ENCODE peak calls at places on chromosomes 4 and X, in four cellular contexts. A is heart right ventricle, G is IMR-90, H is small intestine. U is an unnamed sample. For H3K27me3, the result is how much of the 10 kb centered on the place peaks cover.

GRCh38 chr4:10715696-10716095 is 31.1 kb upstream of the CLNK start:
- DNase-seq in A (no peak), G (peak), H (no peak), U (no peak)

GRCh38 chr4:37837446-37837845 is 11.0 kb downstream of the PGM2 start:
- DNase-seq in A (no peak), G (peak), H (no peak), U (no peak)

GRCh38 chr4:121900132-121900983 is 30.1 kb upstream of the BBS7 start:
- DNase-seq in A (no peak), G (peak), H (peak), U (no peak)

GRCh38 chr4:146132445-146132844 is 43.1 kb upstream of the LSM6 start:
- DNase-seq in A (no peak), G (no peak), H (no peak), U (no peak)

GRCh38 chrX:150298841-150299551 is 64.1 kb upstream of the MAMLD1 start:
- DNase-seq in A (no peak), G (peak), H (no peak), U (no peak)

GRCh38 chrX:50827996-50828395 is 14.0 kb upstream of the SHROOM4 start:
- DNase-seq in A (no peak), G (peak), H (no peak), U (no peak)

GRCh38 chrX:71546879-71547278 is 14.0 kb downstream of the OGT start:
- DNase-seq in A (no peak), G (no peak), H (no peak), U (no peak)

GRCh38 chrX:20315140-20315539 is 48.4 kb upstream of the RPS6KA3 start:
- DNase-seq in A (no peak), G (no peak), H (peak), U (no peak)

GRCh38 chrX:44693255-44693654 is 150.6 kb upstream of the DUSP21 start:
- DNase-seq in A (no peak), G (no peak), H (peak), U (no peak)

GRCh38 chr4:118729287-118730286 is 44.4 kb downstream of the METTL14 start:
- DNase-seq in A (no peak), G (peak), H (no peak), U (no peak)

GRCh38 chr4:73673286-73673685 is 53.0 kb upstream of the RASSF6 start:
- DNase-seq in A (no peak), G (no peak), H (no peak), U (no peak)

GRCh38 chrX:110795645-110796510 is at the start of gene CHRDL1:
- DNase-seq in A (peak), G (no peak), H (no peak), U (no peak)

GRCh38 chrX:31909850-31910547 is 838.2 kb upstream of the FTHL17 start:
- DNase-seq in A (no peak), G (no peak), H (no peak), U (no peak)

GRCh38 chr4:163693211-163693610 is 198.7 kb downstream of the TMA16 start:
- DNase-seq in A (no peak), G (peak), H (no peak), U (no peak)

GRCh38 chr4:185127021-185127925 is 15.8 kb upstream of the SLC25A4 start:
- DNase-seq in A (peak), G (no peak), H (no peak), U (no peak)

GRCh38 chr4:186104895-186105720 is 604 bp downstream of the FAM149A start:
- DNase-seq in A (peak), G (no peak), H (peak), U (no peak)

GRCh38 chr4:38470708-38471262 is 193.2 kb upstream of the KLF3 start:
- DNase-seq in A (no peak), G (no peak), H (no peak), U (no peak)

GRCh38 chr4:47990145-47990544 is 26.3 kb downstream of the CNGA1 start:
- DNase-seq in A (no peak), G (no peak), H (no peak), U (no peak)

GRCh38 chrX:148915474-148915873 is 415.1 kb downstream of the AFF2 start:
- DNase-seq in A (no peak), G (no peak), H (no peak), U (no peak)

GRCh38 chr4:155433636-155434360 is 57.0 kb upstream of the MAP9 start:
- DNase-seq in A (no peak), G (peak), H (no peak), U (no peak)

GRCh38 chr4:92262371-92262770 is 41.4 kb upstream of the GRID2 start:
- DNase-seq in A (no peak), G (no peak), H (no peak), U (no peak)

GRCh38 chr4:113446019-113446418 is 315.5 kb downstream of the CAMK2D start:
- DNase-seq in A (no peak), G (peak), H (no peak), U (no peak)

GRCh38 chrX:133685806-133686205 is 270.5 kb upstream of the GPC4 start:
- DNase-seq in A (peak), G (no peak), H (peak), U (no peak)

GRCh38 chrX:140346711-140347110 is 158.2 kb downstream of the SOX3 start:
- DNase-seq in A (no peak), G (no peak), H (no peak), U (no peak)
- H3K27me3 ChIP-seq in A (under half), G (under half), H (under half), U (under half)

DNA sequence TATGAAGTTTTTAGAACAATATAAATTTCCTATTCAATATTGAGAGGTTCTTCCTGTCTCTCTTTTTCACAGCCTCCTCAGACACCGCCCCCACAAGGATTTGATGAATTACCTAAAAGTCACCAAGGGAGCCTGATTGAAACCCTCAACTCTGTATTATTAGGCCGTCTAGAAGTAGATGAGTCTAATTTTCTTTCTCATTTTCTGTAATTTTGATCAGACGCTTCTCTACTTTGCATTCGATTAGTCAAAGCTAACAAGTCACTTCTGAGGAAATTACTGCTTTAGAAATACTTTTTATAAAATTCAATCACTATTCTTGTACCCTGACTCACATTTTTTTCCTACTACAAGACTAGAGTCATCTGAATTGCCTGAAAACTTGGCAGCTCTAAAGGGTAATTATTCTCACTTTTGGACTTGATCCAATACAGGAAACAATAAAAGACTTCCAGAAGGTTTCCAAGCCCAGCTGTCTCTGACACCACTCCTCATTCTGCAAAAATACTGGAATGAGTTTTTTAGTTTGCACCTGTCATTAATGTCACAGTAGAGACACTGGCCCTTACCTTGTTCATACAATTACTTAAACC is 111.2 kb downstream of the ELOVL6 start:
- DNase-seq in A (no peak), G (peak), H (peak), U (no peak)
- H3K27ac ChIP-seq in A (no peak), G (no peak), H (no peak), U (no peak)

GRCh38 chr4:44447563-44448504 is 775 bp downstream of the KCTD8 start:
- DNase-seq in A (peak), G (no peak), H (no peak), U (no peak)

GRCh38 chr4:44446191-44446590 is 2.4 kb downstream of the KCTD8 start:
- DNase-seq in A (no peak), G (no peak), H (no peak), U (no peak)

GRCh38 chr4:44446801-44447562 is 1.6 kb downstream of the KCTD8 start:
- DNase-seq in A (no peak), G (no peak), H (no peak), U (no peak)

DNA sequence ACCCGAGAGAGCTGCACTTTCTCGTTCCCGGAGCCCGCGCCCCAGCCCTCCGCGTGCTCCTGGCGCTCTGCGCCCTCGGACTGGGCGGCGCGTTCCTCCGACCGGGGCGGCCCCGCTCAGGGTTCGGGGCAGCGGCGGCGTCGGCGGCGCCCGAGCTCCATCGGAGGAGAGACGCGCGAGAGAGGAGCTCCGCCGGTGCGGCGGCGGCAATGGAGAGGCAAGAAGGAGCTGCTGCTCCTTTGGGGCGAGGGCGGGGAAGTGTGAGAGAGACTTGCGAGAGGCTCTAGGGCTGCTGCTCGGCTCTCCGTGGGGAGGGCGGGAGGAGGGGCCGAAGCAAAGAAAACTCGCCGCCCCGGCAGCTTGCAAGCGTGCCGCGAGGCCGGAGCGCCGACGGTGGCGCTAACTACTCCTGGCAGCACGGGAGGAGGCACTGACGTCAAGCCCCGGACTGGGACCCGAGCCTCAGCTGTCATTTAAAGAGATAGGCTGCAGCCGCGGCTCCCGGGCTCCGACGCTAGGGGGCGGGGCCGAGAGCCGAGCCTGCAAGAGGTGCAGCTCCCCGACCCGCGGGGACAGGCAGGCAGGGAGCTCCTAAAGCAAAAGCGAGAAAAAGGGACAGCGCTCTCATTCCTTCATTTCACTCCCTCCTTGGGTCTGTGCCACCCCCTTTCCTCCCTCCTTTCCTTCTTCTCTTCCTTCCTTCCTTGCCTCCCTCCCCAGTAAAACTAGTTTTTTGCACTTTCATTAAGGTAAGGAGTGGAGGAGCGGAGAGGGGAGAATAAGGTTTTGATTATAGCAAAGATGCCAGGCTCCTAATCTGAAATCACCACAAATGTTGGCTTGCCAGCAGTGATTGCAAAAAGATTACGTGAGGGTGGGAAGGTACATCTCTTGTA is at the start of gene KCTD8:
- DNase-seq in A (peak), G (peak), H (peak), U (no peak)
- H3K27me3 ChIP-seq in A (half or more), G (under half), H (under half), U (under half)

DNA sequence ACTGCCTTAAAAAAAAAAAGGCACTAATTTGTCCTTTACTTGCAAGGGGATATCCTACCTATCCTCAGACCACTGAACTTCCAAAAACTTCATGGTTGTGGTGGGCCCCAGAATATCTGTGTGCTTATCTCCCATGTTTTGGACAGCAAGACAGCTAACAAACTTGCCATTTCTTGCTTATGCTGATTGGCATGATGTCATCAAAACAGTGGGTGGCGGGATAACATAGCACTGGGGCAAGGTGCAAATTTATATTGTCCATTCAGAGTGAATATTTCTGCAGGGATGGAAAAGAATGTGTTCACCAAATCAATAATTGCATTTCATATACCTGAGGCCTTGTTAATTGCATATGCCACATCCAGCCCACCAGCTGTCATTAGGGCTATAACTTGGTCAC is 23.5 kb downstream of the HAUS3 start:
- DNase-seq in A (no peak), G (no peak), H (no peak), U (no peak)
- H3K27ac ChIP-seq in A (no peak), G (no peak), H (no peak), U (no peak)

GRCh38 chr4:53941331-53941730 is 123.1 kb downstream of the CHIC2 start:
- DNase-seq in A (no peak), G (no peak), H (no peak), U (no peak)

GRCh38 chr4:53937918-53938317 is 126.5 kb downstream of the CHIC2 start:
- DNase-seq in A (no peak), G (peak), H (no peak), U (no peak)

GRCh38 chr4:53935780-53936179 is 128.6 kb downstream of the CHIC2 start:
- DNase-seq in A (no peak), G (peak), H (no peak), U (no peak)

GRCh38 chr4:53932784-53933183 is 131.6 kb downstream of the CHIC2 start:
- DNase-seq in A (no peak), G (peak), H (no peak), U (no peak)

DNA sequence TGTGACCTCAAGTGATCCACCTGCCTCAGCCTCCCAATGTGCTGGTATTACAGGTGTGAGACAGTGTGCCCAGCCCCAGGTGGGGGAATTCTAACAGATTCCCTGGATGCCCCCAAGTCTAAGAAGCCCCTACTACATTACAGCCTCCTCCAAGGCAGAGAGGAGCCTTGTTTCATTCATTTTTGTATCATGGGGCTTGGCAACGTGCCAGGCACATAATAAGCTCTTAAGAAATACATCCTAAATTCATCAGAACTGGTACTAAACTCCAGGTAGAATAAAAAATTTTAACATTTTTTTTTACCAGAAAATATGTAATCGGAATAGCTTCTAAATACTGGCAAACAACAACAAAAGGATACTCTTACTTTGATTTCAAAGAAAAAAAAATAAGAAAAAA is 127.1 kb downstream of the CHIC2 start:
- DNase-seq in A (no peak), G (no peak), H (no peak), U (no peak)
- H3K27me3 ChIP-seq in A (under half), G (under half), H (under half), U (under half)

DNA sequence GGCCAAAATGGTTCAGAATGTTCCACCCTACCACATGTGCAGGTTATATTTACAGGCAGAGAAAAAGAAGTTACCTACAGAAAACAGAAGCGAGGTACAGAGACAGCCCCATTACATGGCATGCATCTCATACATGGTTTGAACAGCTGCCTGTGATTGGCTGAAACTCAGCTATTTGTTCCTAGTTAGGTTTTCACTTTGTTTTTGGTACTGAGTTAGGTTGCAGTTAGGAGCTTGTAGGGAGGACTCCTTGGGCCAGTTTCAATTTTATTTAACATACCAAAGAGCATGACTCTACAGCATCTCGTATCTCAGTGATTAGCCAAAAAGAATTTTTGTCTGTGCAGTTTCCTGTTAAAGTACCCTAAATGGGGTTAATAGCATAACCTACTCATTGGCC is 392.0 kb downstream of the MAPK10 start:
- DNase-seq in A (no peak), G (peak), H (no peak), U (no peak)
- H3K27ac ChIP-seq in A (no peak), G (no peak), H (no peak), U (no peak)

U was measured in effector memory CD4-positive, alpha-beta T cell.